ENCODE peak calls at places on chromosomes 3 and 15, in ten cellular contexts. Y, X, F, K, V, M, B, S, E and G are unnamed samples.

GRCh38 chr15:98383571-98383970 is 264.8 kb upstream of the IGF1R start:
- DNase-seq in X (no peak), V (no peak), E (no peak), K (no peak), M (no peak), F (no peak), Y (no peak), B (no peak), S (no peak), G (no peak)

GRCh38 chr3:14806641-14807263 is 12.0 kb upstream of the FGD5 start:
- DNase-seq in Y (peak), X (no peak), F (no peak), S (no peak), M (no peak), K (no peak), E (no peak), V (no peak), B (no peak), G (no peak)

GRCh38 chr3:143821862-143822261 is 26.4 kb downstream of the SLC9A9 start:
- DNase-seq in X (no peak), Y (no peak), B (no peak), M (no peak), S (no peak), E (no peak), F (no peak), V (no peak), K (no peak), G (no peak)

GRCh38 chr15:59894835-59895234 is 109.3 kb upstream of the FOXB1 start:
- DNase-seq in V (no peak), X (no peak), Y (no peak), K (no peak), F (no peak), B (no peak), S (no peak), E (no peak), M (no peak), G (no peak)

GRCh38 chr15:36880226-36880912 is 220.0 kb downstream of the MEIS2 start:
- DNase-seq in Y (no peak), K (no peak), S (no peak), V (no peak), E (no peak), F (no peak), M (no peak), X (no peak), B (peak), G (no peak)

GRCh38 chr3:171129827-171130226 is 103.3 kb upstream of the SLC2A2 start:
- DNase-seq in M (no peak), Y (no peak), F (no peak), E (no peak), X (no peak), V (no peak), B (no peak), K (no peak), S (no peak), G (no peak)

GRCh38 chr3:30161370-30161769 is 445.0 kb upstream of the TGFBR2 start:
- DNase-seq in M (no peak), X (peak), V (no peak), F (peak), E (peak), S (no peak), K (no peak), Y (peak), B (no peak), G (peak)

GRCh38 chr15:62739507-62739906 is 303.0 kb upstream of the TPM1 start:
- DNase-seq in S (no peak), Y (no peak), B (no peak), M (no peak), X (no peak), K (no peak), E (no peak), F (peak), V (no peak), G (no peak)

GRCh38 chr3:165188452-165188851 is 7.7 kb downstream of the SLITRK3 start:
- DNase-seq in M (no peak), E (no peak), Y (no peak), V (no peak), B (no peak), F (no peak), X (no peak), K (no peak), S (no peak), G (no peak)

GRCh38 chr3:195421410-195421809 is 21.4 kb downstream of the ACAP2 start:
- DNase-seq in V (no peak), X (no peak), S (no peak), F (no peak), M (no peak), B (no peak), Y (no peak), E (no peak), K (no peak), G (no peak)

GRCh38 chr15:63244399-63244798 is 33.0 kb upstream of the APH1B start:
- DNase-seq in Y (no peak), S (no peak), X (no peak), B (no peak), F (peak), E (no peak), V (no peak), K (no peak), M (no peak), G (no peak)

GRCh38 chr15:34365073-34365825 is 1.7 kb downstream of the LPCAT4 start:
- DNase-seq in F (no peak), Y (no peak), K (no peak), S (no peak), M (no peak), V (no peak), X (no peak), E (no peak), B (peak), G (no peak)

GRCh38 chr3:42525736-42526345 is 23.4 kb downstream of the VIPR1 start:
- DNase-seq in K (no peak), B (no peak), Y (no peak), F (no peak), E (no peak), M (no peak), X (no peak), V (no peak), S (no peak), G (no peak)

GRCh38 chr3:46280105-46280797 is 38.0 kb downstream of the CCR3 start:
- DNase-seq in B (no peak), Y (no peak), K (no peak), X (no peak), S (no peak), E (no peak), V (no peak), F (peak), M (peak), G (no peak)

GRCh38 chr3:28598165-28598564 is 249.5 kb upstream of the AZI2 start:
- DNase-seq in M (no peak), E (no peak), S (no peak), B (no peak), K (no peak), X (no peak), V (no peak), F (no peak), Y (no peak), G (no peak)

GRCh38 chr3:197718904-197719303 is 17.8 kb downstream of the RUBCN start:
- DNase-seq in V (no peak), B (no peak), M (no peak), E (no peak), F (peak), K (no peak), Y (no peak), X (no peak), S (no peak), G (peak)

GRCh38 chr3:132380979-132381944 is 36.0 kb upstream of the DNAJC13 start:
- DNase-seq in M (no peak), V (no peak), K (no peak), S (no peak), Y (no peak), E (no peak), F (no peak), B (no peak), X (no peak), G (no peak)

GRCh38 chr3:186824430-186825139 is 17.9 kb upstream of the ADIPOQ start:
- DNase-seq in M (no peak), V (no peak), B (peak), F (no peak), E (no peak), Y (no peak), X (no peak), K (no peak), S (no peak), G (no peak)

GRCh38 chr3:15637131-15637951 is 35.8 kb downstream of the BTD start:
- DNase-seq in Y (no peak), E (no peak), F (peak), M (no peak), S (no peak), B (no peak), V (no peak), X (no peak), K (no peak), G (no peak)

GRCh38 chr15:56813995-56814394 is 80.7 kb upstream of the ZNF280D start:
- DNase-seq in M (no peak), F (no peak), E (no peak), X (no peak), V (no peak), Y (no peak), B (no peak), S (no peak), K (no peak), G (no peak)

GRCh38 chr3:145983101-145983500 is 177.9 kb downstream of the PLOD2 start:
- DNase-seq in K (no peak), B (no peak), E (no peak), S (no peak), X (no peak), F (no peak), M (no peak), Y (no peak), V (no peak), G (no peak)

GRCh38 chr15:79939399-79939798 is 31.6 kb downstream of the BCL2A1 start:
- DNase-seq in K (no peak), E (no peak), S (no peak), B (no peak), V (no peak), X (no peak), F (no peak), Y (no peak), M (no peak), G (no peak)

GRCh38 chr3:52281980-52282801 is 3.7 kb upstream of the WDR82 start:
- DNase-seq in X (no peak), Y (no peak), B (no peak), E (no peak), M (no peak), V (no peak), F (no peak), S (no peak), K (no peak), G (no peak)

GRCh38 chr3:112769624-112770023 is 77.0 kb downstream of the CD200R1L start:
- DNase-seq in V (no peak), B (no peak), K (no peak), E (no peak), Y (no peak), M (no peak), X (no peak), S (no peak), F (no peak), G (no peak)

GRCh38 chr15:90101130-90101968 is 919 bp downstream of the IDH2 start:
- DNase-seq in V (no peak), Y (peak), X (peak), F (no peak), B (peak), E (peak), M (peak), K (peak), S (no peak), G (no peak)

GRCh38 chr3:104385421-104385820 is 981.3 kb upstream of the ALCAM start:
- DNase-seq in S (no peak), F (no peak), Y (peak), E (peak), B (no peak), K (no peak), M (no peak), X (no peak), V (no peak), G (no peak)

GRCh38 chr3:127779747-127780146 is 42.6 kb downstream of the MGLL start:
- DNase-seq in E (no peak), S (no peak), X (no peak), M (no peak), K (no peak), F (peak), Y (no peak), B (no peak), V (no peak), G (no peak)

GRCh38 chr15:74664028-74664616 is 31.7 kb downstream of the EDC3 start:
- DNase-seq in X (peak), B (no peak), Y (peak), V (no peak), K (peak), S (no peak), M (peak), F (peak), E (peak), G (peak)

GRCh38 chr3:143302638-143303171 is 183.1 kb downstream of the CHST2 start:
- DNase-seq in F (peak), K (no peak), X (peak), B (peak), V (no peak), M (peak), Y (peak), E (no peak), S (peak), G (peak)

GRCh38 chr15:59339252-59339672 is 33.4 kb downstream of the MYO1E start:
- DNase-seq in M (no peak), F (peak), K (no peak), V (no peak), Y (no peak), E (no peak), S (no peak), B (no peak), X (no peak), G (no peak)

GRCh38 chr3:150603888-150604319 is 783 bp downstream of the SELENOT start:
- DNase-seq in V (no peak), B (peak), F (no peak), Y (no peak), S (no peak), M (no peak), X (no peak), K (no peak), E (peak), G (no peak)

GRCh38 chr3:182410051-182410450 is 383.3 kb upstream of the ATP11B start:
- DNase-seq in M (no peak), X (no peak), F (no peak), B (no peak), S (no peak), Y (no peak), V (no peak), K (no peak), E (no peak), G (no peak)

GRCh38 chr15:69787791-69788190 is 309.9 kb downstream of the TLE3 start:
- DNase-seq in K (no peak), S (no peak), X (no peak), Y (no peak), M (no peak), B (no peak), E (no peak), V (no peak), F (no peak), G (no peak)

GRCh38 chr3:99504258-99504657 is 134.1 kb upstream of the COL8A1 start:
- DNase-seq in S (no peak), M (no peak), K (no peak), V (no peak), E (peak), F (no peak), X (no peak), Y (no peak), B (no peak), G (no peak)

GRCh38 chr15:69390575-69390974 is 23.6 kb upstream of the KIF23 start:
- DNase-seq in E (no peak), V (no peak), S (no peak), X (no peak), M (no peak), B (no peak), Y (no peak), F (peak), K (no peak), G (no peak)

GRCh38 chr3:25856902-25857518 is 67.1 kb downstream of the OXSM start:
- DNase-seq in K (no peak), M (no peak), F (peak), E (peak), B (peak), X (no peak), Y (no peak), S (no peak), V (no peak), G (peak)

GRCh38 chr3:9430733-9431132 is 33.3 kb downstream of the SETD5 start:
- DNase-seq in F (no peak), Y (no peak), S (no peak), V (no peak), B (no peak), X (no peak), K (no peak), E (no peak), M (no peak), G (no peak)

GRCh38 chr3:33900440-33900808 is 102.0 kb downstream of the PDCD6IP start:
- DNase-seq in Y (no peak), V (no peak), S (no peak), F (no peak), X (no peak), M (no peak), K (no peak), B (no peak), E (no peak), G (no peak)

GRCh38 chr15:80875568-80875967 is 96.4 kb downstream of the CEMIP start:
- DNase-seq in E (peak), S (no peak), K (no peak), V (no peak), M (no peak), Y (peak), B (no peak), F (no peak), X (no peak), G (no peak)

DNA sequence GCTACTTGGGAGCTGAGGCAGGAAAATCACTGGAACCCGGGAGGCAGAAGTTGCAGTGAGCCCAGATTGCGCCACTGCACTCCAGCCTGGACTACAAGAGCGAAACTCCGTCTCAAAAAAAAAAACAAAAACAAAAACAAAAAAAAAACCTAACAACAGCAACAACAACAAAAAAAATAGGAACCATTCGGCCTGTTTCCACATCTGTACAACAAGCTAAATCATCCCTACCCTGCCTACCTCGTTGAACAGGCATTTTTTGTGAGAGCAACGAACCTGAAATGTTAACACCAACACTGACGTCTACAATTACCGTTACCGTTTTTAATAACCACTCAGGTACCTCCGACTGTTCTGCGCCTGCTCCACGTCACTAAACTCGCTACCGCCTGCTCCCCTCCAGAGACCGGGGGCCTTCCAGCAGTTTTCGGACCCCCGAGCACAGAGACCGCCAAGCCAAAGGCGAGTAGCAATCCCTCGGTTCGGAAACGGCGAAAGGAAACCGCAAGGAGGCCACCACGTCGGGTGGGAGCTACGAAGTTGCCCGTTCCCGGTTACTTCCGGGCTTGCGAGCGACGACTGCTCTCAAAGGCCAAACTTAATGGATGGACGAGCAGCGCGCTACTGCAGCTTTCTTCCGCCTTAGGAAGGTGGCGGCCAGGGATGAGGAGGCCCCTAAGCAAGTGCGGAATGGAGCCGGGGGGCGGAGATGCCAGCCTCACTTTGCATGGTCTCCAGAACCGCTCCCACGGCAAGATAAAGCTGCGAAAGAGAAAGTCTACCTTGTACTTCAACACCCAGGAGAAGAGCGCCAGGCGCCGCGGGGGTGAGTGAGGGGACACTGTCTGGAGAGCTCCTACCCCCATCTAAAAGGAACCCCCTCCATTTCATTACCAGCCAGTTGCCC is at the start of the genes PIGB and PIGBOS1:
- DNase-seq in E (peak), X (peak), K (peak), S (peak), Y (peak), F (peak), M (peak), B (peak), V (peak), G (peak)
- TF ChIP-seq CTCF in E (no peak), X (no peak), K (peak), S (no peak), Y (peak), F (no peak), M (no peak), B (no peak), V (no peak), G (peak)

GRCh38 chr3:21500834-21501233 is 250.2 kb downstream of the ZNF385D start:
- DNase-seq in X (no peak), B (no peak), M (no peak), E (no peak), V (no peak), Y (no peak), K (no peak), F (no peak), S (no peak), G (no peak)
- TF ChIP-seq CTCF in X (no peak), B (no peak), M (no peak), E (no peak), V (no peak), Y (no peak), K (no peak), F (no peak), S (no peak), G (no peak)

DNA sequence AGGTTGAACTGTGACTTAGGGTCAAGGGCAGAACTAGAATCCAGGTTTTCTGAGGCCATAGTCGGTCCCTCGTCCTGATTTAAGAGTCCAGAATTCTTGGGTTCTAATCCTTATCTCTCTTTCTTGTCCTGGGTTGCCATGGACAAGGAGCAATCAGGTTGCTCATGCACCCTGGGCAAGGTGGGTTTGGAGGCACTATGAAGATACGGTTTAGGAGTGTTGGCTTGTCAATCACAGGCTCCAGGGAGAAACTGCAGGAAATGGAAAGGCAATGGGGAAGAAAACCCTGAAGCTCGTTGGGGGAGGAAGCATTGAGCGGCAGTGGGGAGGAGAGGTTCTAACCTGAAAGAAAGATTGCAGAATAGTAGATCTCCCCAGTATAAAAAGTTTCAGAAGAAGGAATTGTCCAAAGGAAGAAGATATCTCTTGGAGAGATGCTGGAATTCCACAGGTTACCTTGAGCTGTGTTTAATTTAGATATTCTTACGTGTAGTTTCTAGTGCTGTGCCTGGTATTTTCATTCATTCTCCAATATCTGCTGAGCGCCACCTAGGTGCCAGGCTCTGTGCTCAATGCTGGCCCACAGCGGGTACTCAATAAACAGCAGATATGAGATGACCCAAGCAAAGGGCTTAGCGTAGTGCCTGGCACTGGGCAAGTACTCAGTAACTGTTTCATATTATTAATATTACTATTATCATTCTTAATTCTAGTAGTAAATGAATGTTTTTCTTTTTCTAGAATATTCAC is 2.0 kb downstream of the ACAN start:
- DNase-seq in B (no peak), V (no peak), F (no peak), M (no peak), X (no peak), Y (no peak), E (no peak), K (no peak), S (no peak), G (no peak)
- TF ChIP-seq CTCF in B (peak), V (no peak), F (no peak), M (no peak), X (no peak), Y (no peak), E (no peak), K (no peak), S (no peak), G (no peak)

GRCh38 chr15:86139828-86140227 is 60.2 kb downstream of the AGBL1 start:
- DNase-seq in F (no peak), X (no peak), K (no peak), M (no peak), V (no peak), E (no peak), S (no peak), Y (no peak), B (peak), G (no peak)
- TF ChIP-seq CTCF in F (peak), X (no peak), K (no peak), M (no peak), V (no peak), E (no peak), S (no peak), Y (no peak), B (peak), G (peak)

DNA sequence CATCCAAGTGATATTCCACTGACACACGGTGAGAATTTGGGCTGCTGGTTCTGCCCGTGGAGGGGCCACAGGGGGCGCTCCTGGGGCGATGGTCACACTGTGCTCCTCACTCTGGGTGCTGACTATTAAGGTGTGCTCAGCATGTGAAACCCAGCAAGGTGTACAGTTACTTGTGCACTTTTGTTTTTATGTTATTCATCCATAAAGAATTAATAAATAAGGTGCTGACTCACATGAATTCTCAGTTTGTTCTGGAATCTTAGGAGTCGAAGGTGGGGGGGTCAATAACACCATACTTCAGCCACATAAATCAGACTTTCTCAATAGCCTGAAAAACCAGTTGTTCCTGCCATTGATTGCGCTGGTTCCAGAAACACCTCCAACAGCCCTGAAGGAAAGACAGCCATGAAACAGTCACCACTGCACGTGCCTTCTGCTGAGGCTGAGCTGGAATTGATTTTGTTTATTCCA is 53.5 kb upstream of the SPATA12 start:
- DNase-seq in V (no peak), E (peak), K (no peak), X (peak), M (no peak), Y (peak), F (no peak), B (peak), S (peak), G (no peak)
- TF ChIP-seq CTCF in V (peak), E (no peak), K (no peak), X (no peak), M (no peak), Y (no peak), F (peak), B (peak), S (no peak), G (peak)